ENCODE peak calls at places on chromosome 6, in five cellular contexts. G is OCI-LY7; Y is pancreas; R is mucosa of descending colon; J is CD8-positive, alpha-beta T cell. V is an unnamed sample. For H3K36me3, the result is how much of the 10 kb centered on the place peaks cover.

GRCh38 chr6:119533603-119534279 is 184.2 kb upstream of the MAN1A1 start:
- DNase-seq in G (peak), Y (no peak), R (no peak), J (no peak), V (peak)

GRCh38 chr6:130008236-130008873 is 10.0 kb upstream of the L3MBTL3 start:
- DNase-seq in G (no peak), Y (no peak), R (no peak), J (no peak), V (no peak)

GRCh38 chr6:170011233-170012142 is 260.1 kb downstream of the ERMARD start:
- DNase-seq in G (no peak), Y (no peak), R (no peak), J (no peak), V (no peak)

GRCh38 chr6:10316327-10316726 is 98.5 kb downstream of the TFAP2A start:
- DNase-seq in G (no peak), Y (no peak), R (no peak), J (no peak), V (no peak)

GRCh38 chr6:79468116-79468515 is 69.1 kb downstream of the LCA5 start:
- DNase-seq in G (no peak), Y (no peak), R (no peak), J (no peak), V (no peak)

GRCh38 chr6:20092071-20092566 is 120.2 kb downstream of the MBOAT1 start:
- DNase-seq in G (peak), Y (no peak), R (peak), J (no peak), V (peak)

GRCh38 chr6:163860194-163861081 is 445.9 kb downstream of the QKI start:
- DNase-seq in G (no peak), Y (no peak), R (no peak), J (no peak), V (no peak)

GRCh38 chr6:39568896-39569295 is 156.3 kb downstream of the KIF6 start:
- DNase-seq in G (no peak), Y (no peak), R (no peak), J (no peak), V (no peak)

GRCh38 chr6:135905604-135906300 is 54.3 kb downstream of the PDE7B start:
- DNase-seq in G (no peak), Y (no peak), R (no peak), J (no peak), V (no peak)

GRCh38 chr6:19892250-19892649 is 55.1 kb downstream of the ID4 start:
- DNase-seq in G (no peak), Y (peak), R (no peak), J (no peak), V (no peak)

GRCh38 chr6:112690497-112691202 is 343.5 kb downstream of the RFPL4B start:
- DNase-seq in G (no peak), Y (no peak), R (no peak), J (no peak), V (no peak)

GRCh38 chr6:87071683-87072082 is 23.2 kb downstream of the CGA start:
- DNase-seq in G (peak), Y (no peak), R (no peak), J (no peak), V (no peak)

GRCh38 chr6:47780510-47781356 is 1.1 kb upstream of the OPN5 start:
- DNase-seq in G (peak), Y (no peak), R (peak), J (peak), V (no peak)

GRCh38 chr6:53581161-53581560 is 36.3 kb upstream of the GCLC start:
- DNase-seq in G (no peak), Y (no peak), R (no peak), J (no peak), V (no peak)

GRCh38 chr6:80272988-80273387 is 166.5 kb downstream of the BCKDHB start:
- DNase-seq in G (no peak), Y (no peak), R (no peak), J (no peak), V (no peak)

GRCh38 chr6:36752187-36752885 is 54.7 kb downstream of the RAB44 start:
- DNase-seq in G (peak), Y (no peak), R (peak), J (no peak), V (no peak)

DNA sequence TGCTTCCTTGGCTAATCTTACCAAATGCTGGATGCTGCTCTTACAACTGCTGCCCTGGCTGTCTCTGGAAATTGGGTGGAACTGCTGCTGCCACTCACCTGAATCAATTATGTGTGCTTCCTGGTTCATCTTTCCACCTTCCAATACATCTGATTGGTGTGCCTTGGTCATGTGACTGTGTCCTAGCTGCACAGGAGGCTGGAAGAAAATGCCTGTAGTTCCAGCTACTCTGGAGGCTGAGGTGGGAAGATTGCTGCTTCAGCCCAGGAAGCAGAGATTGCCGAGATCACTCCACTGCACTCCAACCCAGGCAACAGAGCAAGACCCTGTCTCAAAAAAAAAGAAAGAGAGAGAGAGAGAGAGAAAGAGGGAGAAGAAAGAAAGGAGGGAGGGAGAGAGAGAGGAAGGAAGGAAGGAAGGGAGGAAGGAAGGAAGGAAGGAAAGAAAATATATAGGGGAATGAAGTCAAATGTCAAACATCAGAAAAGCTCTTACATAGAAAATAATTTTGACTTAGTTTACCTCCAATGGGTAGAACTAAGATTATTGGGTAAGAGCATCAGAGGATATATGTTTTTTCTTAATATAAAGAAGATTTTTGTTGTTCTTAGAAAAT is 14.1 kb upstream of the PPARD start:
- DNase-seq in G (peak), Y (no peak), R (no peak), J (no peak), V (no peak)
- H3K4me3 ChIP-seq in G (no peak), Y (no peak), R (no peak), J (no peak), V (no peak)

DNA sequence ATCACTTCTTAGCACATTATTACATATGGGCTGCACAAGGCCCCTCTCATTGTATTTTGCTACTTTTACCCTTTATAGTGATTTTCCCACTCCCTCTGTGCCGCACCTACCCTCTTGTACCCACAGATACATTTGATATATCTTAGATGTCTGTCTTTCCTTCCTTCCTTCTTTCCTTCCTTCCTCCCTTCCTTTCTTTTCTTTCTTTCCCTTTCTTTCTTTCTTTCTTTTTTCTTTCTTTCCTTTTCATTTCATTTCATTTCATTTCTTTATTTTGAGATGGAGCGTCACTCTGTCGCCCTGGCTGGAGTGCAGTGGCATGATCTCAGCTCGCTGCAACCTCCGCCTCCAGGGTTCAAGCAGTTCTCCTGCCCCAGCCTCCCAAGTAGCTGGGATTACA is 12.2 kb downstream of the POLH start:
- DNase-seq in G (no peak), Y (no peak), R (no peak), J (no peak), V (no peak)
- H3K36me3 ChIP-seq in G (half or more), Y (under half), R (under half), J (under half), V (under half)

DNA sequence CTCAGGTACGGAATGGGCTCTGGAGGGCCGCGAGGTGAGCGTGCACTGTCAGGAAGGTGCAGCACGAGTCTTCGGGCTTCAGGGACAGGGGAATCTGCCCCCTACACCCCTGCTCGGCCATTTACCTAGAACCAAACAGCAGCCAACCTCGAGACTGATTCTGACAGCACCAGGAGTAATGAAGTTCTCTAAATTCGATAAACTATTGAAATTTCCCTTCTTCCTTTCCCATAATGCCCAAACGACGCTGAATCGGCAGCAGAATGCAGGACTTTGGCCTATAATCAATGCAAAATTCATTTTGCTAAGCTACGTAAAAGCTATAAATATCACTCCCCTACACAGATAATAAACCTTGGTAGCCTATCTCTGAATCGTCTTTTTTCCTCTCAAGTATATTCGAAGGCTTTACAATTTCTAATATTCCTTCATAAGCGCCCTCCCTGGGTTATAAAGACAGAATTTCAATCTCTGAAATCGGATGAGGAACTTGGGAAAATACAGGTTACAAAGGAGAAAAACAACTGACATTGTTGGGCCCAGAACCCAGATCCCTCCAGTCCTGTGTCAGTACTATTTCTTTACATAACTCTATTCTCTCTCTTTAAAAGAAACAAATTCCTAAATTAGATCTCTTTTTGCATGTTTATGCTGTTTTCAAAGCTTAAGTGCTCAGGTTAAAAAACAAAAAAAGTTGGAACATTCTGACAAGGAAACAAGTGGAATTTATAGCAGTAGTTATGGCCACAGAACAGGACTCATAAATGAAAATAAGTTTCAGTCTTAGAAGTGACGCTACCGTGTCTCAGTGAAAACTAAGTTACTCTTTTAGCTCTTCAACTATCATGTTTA is 84.7 kb downstream of the SESN1 start:
- DNase-seq in G (no peak), Y (no peak), R (no peak), J (no peak), V (no peak)
- TF ChIP-seq CTCF in G (no peak), Y (no peak), R (no peak), J (no peak), V (no peak)

DNA sequence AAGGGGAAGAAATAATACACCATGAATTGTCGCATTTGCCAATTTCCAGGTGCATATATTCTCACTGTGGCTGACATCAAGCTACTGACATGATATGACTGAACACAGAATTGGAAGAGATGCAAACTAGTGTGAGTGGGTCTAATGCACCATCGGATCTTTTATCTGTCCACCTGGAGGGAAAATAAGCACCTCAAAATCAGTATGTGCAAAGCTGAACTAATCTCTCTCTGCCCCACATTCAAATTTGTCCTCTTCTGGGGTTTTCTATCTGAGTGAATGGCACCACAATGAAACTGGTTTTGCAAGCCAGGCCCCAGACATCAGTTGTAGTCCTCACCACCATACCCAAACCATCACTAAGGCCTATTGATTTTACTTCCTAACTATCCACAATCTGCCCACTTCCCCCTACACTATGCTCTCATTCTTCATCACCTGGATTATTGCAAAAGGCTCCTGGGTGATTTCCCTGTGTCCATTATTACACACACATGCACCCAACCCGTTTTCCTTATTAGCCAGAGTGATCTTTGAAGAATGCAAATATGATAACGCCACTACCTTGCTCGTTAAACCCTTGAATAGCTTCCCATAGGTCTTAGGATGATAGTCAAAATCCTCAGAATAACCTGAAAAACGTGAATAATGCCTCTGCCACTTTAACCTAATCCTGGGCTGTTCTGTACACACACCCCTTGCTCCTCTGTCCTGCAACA is 159.0 kb upstream of the GMDS start:
- DNase-seq in G (no peak), Y (no peak), R (no peak), J (no peak), V (no peak)
- H3K4me3 ChIP-seq in G (no peak), Y (no peak), R (no peak), J (no peak), V (no peak)

GRCh38 chr6:138420356-138420755 is 16.3 kb downstream of the HEBP2 start:
- DNase-seq in G (no peak), Y (no peak), R (no peak), J (no peak), V (no peak)

GRCh38 chr6:138422861-138423260 is 18.8 kb downstream of the HEBP2 start:
- DNase-seq in G (no peak), Y (no peak), R (no peak), J (no peak), V (no peak)

GRCh38 chr6:138419766-138420165 is 15.7 kb downstream of the HEBP2 start:
- DNase-seq in G (no peak), Y (no peak), R (no peak), J (no peak), V (no peak)

GRCh38 chr6:138421089-138421488 is 17.1 kb downstream of the HEBP2 start:
- DNase-seq in G (no peak), Y (no peak), R (no peak), J (no peak), V (no peak)

GRCh38 chr6:138421608-138422007 is 17.6 kb downstream of the HEBP2 start:
- DNase-seq in G (no peak), Y (no peak), R (no peak), J (no peak), V (no peak)
- H3K36me3 ChIP-seq in G (under half), Y (under half), R (under half), J (under half), V (under half)

GRCh38 chr6:89530982-89531381 is 98.0 kb downstream of the ANKRD6 start:
- DNase-seq in G (no peak), Y (no peak), R (no peak), J (no peak), V (no peak)

GRCh38 chr6:89539779-89540178 is 98.8 kb downstream of the LYRM2 start:
- DNase-seq in G (no peak), Y (no peak), R (no peak), J (no peak), V (no peak)

DNA sequence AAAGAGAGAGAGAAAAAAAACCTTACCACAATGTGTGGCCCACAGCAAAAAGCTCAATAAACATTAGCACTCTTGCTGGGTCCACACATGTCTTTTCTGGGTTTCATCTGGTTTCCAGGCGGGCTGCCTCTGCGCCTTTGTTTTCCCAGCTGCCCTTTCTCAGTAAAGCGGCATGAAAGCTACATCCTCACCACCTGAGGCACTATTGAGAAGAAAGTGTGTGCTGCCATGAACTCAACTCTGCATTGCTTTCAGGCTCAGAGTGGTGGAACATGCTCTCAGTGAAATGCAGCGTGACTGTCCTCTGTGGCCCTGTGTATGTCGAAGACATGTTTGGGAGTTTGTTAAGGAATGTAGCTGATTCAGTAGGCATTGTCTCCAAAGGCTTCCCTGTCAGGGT is 102.3 kb downstream of the LYRM2 start:
- DNase-seq in G (no peak), Y (no peak), R (no peak), J (no peak), V (no peak)
- TF ChIP-seq CTCF in G (no peak), Y (no peak), R (no peak), J (no peak), V (no peak)

GRCh38 chr6:107392069-107392468 is 67.3 kb downstream of the PDSS2 start:
- DNase-seq in G (no peak), Y (no peak), R (no peak), J (no peak), V (no peak)
- H3K4me3 ChIP-seq in G (no peak), Y (no peak), R (no peak), J (no peak), V (no peak)